ENCODE peak calls at places on chromosome 4, in six cellular contexts. One of them, this sample, is unnamed.

GRCh38 chr4:14091966-14092365 is 464.4 kb upstream of the BOD1L1 start:
- DNase-seq in Peyer's patch: no peak
- DNase-seq in suprapubic skin: no peak
- DNase-seq in mammary epithelial cell: no peak
- DNase-seq in body of pancreas: no peak
- DNase-seq in GM23338: no peak
- DNase-seq in this sample: no peak

GRCh38 chr4:153179100-153179499 is 25.1 kb upstream of the TRIM2 start:
- DNase-seq in GM23338: no peak
- DNase-seq in suprapubic skin: no peak
- DNase-seq in body of pancreas: no peak
- DNase-seq in mammary epithelial cell: no peak
- DNase-seq in Peyer's patch: no peak
- DNase-seq in this sample: no peak

GRCh38 chr4:38562751-38563198 is 101.2 kb upstream of the KLF3 start:
- DNase-seq in GM23338: no peak
- DNase-seq in mammary epithelial cell: peak; percentile 39
- DNase-seq in body of pancreas: peak; percentile 12
- DNase-seq in suprapubic skin: peak; percentile 75
- DNase-seq in Peyer's patch: no peak
- DNase-seq in this sample: peak; percentile 77

GRCh38 chr4:81084029-81084428 is 53.5 kb downstream of the BMP3 start:
- DNase-seq in body of pancreas: no peak
- DNase-seq in Peyer's patch: no peak
- DNase-seq in mammary epithelial cell: peak; percentile 68
- DNase-seq in GM23338: no peak
- DNase-seq in suprapubic skin: no peak
- DNase-seq in this sample: no peak

GRCh38 chr4:165779950-165780670 is 92.9 kb upstream of the TLL1 start:
- DNase-seq in body of pancreas: no peak
- DNase-seq in Peyer's patch: no peak
- DNase-seq in mammary epithelial cell: no peak
- DNase-seq in GM23338: no peak
- DNase-seq in suprapubic skin: no peak
- DNase-seq in this sample: no peak

GRCh38 chr4:102772738-102773340 is 12.1 kb upstream of the MANBA start:
- DNase-seq in GM23338: no peak
- DNase-seq in suprapubic skin: no peak
- DNase-seq in body of pancreas: no peak
- DNase-seq in mammary epithelial cell: no peak
- DNase-seq in Peyer's patch: no peak
- DNase-seq in this sample: no peak

GRCh38 chr4:111718763-111719537 is 426.3 kb upstream of the FAM241A start:
- DNase-seq in suprapubic skin: no peak
- DNase-seq in Peyer's patch: no peak
- DNase-seq in mammary epithelial cell: no peak
- DNase-seq in body of pancreas: no peak
- DNase-seq in GM23338: no peak
- DNase-seq in this sample: no peak

GRCh38 chr4:168605411-168605810 is 108.6 kb downstream of the PALLD start:
- DNase-seq in body of pancreas: no peak
- DNase-seq in mammary epithelial cell: peak; percentile 70
- DNase-seq in suprapubic skin: no peak
- DNase-seq in GM23338: no peak
- DNase-seq in Peyer's patch: no peak
- DNase-seq in this sample: peak; percentile 37

GRCh38 chr4:53186714-53187358 is 179.0 kb downstream of the SCFD2 start:
- DNase-seq in suprapubic skin: no peak
- DNase-seq in body of pancreas: no peak
- DNase-seq in GM23338: no peak
- DNase-seq in mammary epithelial cell: no peak
- DNase-seq in Peyer's patch: no peak
- DNase-seq in this sample: no peak

GRCh38 chr4:125620066-125620850 is 305.5 kb downstream of the FAT4 start:
- DNase-seq in Peyer's patch: no peak
- DNase-seq in GM23338: no peak
- DNase-seq in mammary epithelial cell: no peak
- DNase-seq in body of pancreas: no peak
- DNase-seq in suprapubic skin: no peak
- DNase-seq in this sample: no peak

GRCh38 chr4:164488114-164488513 is 265.8 kb upstream of the SMIM31 start:
- DNase-seq in mammary epithelial cell: peak; percentile 75
- DNase-seq in Peyer's patch: no peak
- DNase-seq in GM23338: no peak
- DNase-seq in suprapubic skin: no peak
- DNase-seq in body of pancreas: no peak
- DNase-seq in this sample: no peak

GRCh38 chr4:42296196-42296595 is 101.1 kb upstream of the SHISA3 start:
- DNase-seq in GM23338: no peak
- DNase-seq in suprapubic skin: no peak
- DNase-seq in Peyer's patch: no peak
- DNase-seq in body of pancreas: no peak
- DNase-seq in mammary epithelial cell: no peak
- DNase-seq in this sample: no peak

GRCh38 chr4:30714408-30715031 is 5.6 kb upstream of the PCDH7 start:
- DNase-seq in mammary epithelial cell: peak; percentile 38
- DNase-seq in body of pancreas: peak; percentile 47
- DNase-seq in suprapubic skin: no peak
- DNase-seq in Peyer's patch: no peak
- DNase-seq in GM23338: peak; percentile 88
- DNase-seq in this sample: peak; percentile 81

GRCh38 chr4:4820739-4821138 is 38.7 kb upstream of the MSX1 start:
- DNase-seq in suprapubic skin: no peak
- DNase-seq in mammary epithelial cell: no peak
- DNase-seq in GM23338: no peak
- DNase-seq in Peyer's patch: no peak
- DNase-seq in body of pancreas: no peak
- DNase-seq in this sample: no peak

GRCh38 chr4:25085621-25086020 is 54.9 kb upstream of the LGI2 start:
- DNase-seq in GM23338: no peak
- DNase-seq in body of pancreas: no peak
- DNase-seq in mammary epithelial cell: no peak
- DNase-seq in Peyer's patch: no peak
- DNase-seq in suprapubic skin: no peak
- DNase-seq in this sample: no peak

GRCh38 chr4:16916719-16917337 is 18.4 kb upstream of the LDB2 start:
- DNase-seq in Peyer's patch: no peak
- DNase-seq in mammary epithelial cell: peak; percentile 12
- DNase-seq in body of pancreas: peak; percentile 20
- DNase-seq in suprapubic skin: no peak
- DNase-seq in GM23338: peak; percentile 95
- DNase-seq in this sample: peak; percentile 56

GRCh38 chr4:150009533-150009932 is 68.7 kb upstream of the DCLK2 start:
- DNase-seq in Peyer's patch: no peak
- DNase-seq in mammary epithelial cell: no peak
- DNase-seq in suprapubic skin: no peak
- DNase-seq in GM23338: no peak
- DNase-seq in body of pancreas: no peak
- DNase-seq in this sample: no peak

GRCh38 chr4:150005537-150005936 is 72.7 kb upstream of the DCLK2 start:
- DNase-seq in Peyer's patch: no peak
- DNase-seq in body of pancreas: no peak
- DNase-seq in suprapubic skin: no peak
- DNase-seq in GM23338: no peak
- DNase-seq in mammary epithelial cell: no peak
- DNase-seq in this sample: peak; percentile 9

GRCh38 chr4:150004481-150004880 is 73.8 kb upstream of the DCLK2 start:
- DNase-seq in mammary epithelial cell: no peak
- DNase-seq in GM23338: no peak
- DNase-seq in Peyer's patch: no peak
- DNase-seq in body of pancreas: no peak
- DNase-seq in suprapubic skin: no peak
- DNase-seq in this sample: no peak

GRCh38 chr4:150007512-150007911 is 70.7 kb upstream of the DCLK2 start:
- DNase-seq in Peyer's patch: no peak
- DNase-seq in body of pancreas: no peak
- DNase-seq in GM23338: no peak
- DNase-seq in mammary epithelial cell: peak; percentile 30
- DNase-seq in suprapubic skin: no peak
- DNase-seq in this sample: no peak

DNA sequence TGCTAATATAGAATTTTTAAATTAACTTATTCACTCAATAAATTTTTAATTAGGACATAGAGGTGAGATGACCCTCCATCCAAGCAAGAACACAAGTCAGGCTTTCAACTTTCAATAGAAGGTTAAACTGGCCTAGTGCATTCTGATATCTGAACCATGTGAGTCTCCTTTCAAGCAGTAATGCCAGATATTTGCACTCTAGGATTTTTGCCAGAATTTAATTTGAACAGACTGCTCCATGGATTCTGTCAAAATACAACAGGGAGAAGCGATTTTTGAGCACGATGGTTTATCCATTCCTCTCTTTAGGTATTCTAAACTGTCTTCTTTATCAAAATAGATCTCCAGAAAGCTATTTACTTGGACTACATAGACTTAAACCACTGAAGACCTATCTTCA is 72.0 kb upstream of the DCLK2 start:
- DNase-seq in GM23338: no peak
- DNase-seq in body of pancreas: no peak
- DNase-seq in mammary epithelial cell: no peak
- DNase-seq in Peyer's patch: no peak
- DNase-seq in suprapubic skin: no peak
- DNase-seq in this sample: no peak
- H3K27ac ChIP-seq in GM23338: no peak overlapping the region
- H3K27ac ChIP-seq in body of pancreas: no peak overlapping the region
- H3K27ac ChIP-seq in mammary epithelial cell: no peak overlapping the region
- H3K27ac ChIP-seq in Peyer's patch: peak overlapping the region; percentile 12
- H3K27ac ChIP-seq in suprapubic skin: no peak overlapping the region
- H3K27ac ChIP-seq in this sample: no peak overlapping the region

GRCh38 chr4:88104902-88105610 is 53.4 kb downstream of the ABCG2 start:
- DNase-seq in Peyer's patch: no peak
- DNase-seq in GM23338: no peak
- DNase-seq in suprapubic skin: no peak
- DNase-seq in body of pancreas: no peak
- DNase-seq in mammary epithelial cell: peak; percentile 87
- DNase-seq in this sample: peak; percentile 64
- H3K4me1 ChIP-seq in Peyer's patch: no peaks in the 10 kb centered on the region
- H3K4me1 ChIP-seq in GM23338: no peaks in the 10 kb centered on the region
- H3K4me1 ChIP-seq in suprapubic skin: peaks cover 14% of the 10 kb centered on the region
- H3K4me1 ChIP-seq in body of pancreas: peaks cover 17% of the 10 kb centered on the region
- H3K4me1 ChIP-seq in mammary epithelial cell: peaks cover 28% of the 10 kb centered on the region
- H3K4me1 ChIP-seq in this sample: peaks cover 7% of the 10 kb centered on the region

DNA sequence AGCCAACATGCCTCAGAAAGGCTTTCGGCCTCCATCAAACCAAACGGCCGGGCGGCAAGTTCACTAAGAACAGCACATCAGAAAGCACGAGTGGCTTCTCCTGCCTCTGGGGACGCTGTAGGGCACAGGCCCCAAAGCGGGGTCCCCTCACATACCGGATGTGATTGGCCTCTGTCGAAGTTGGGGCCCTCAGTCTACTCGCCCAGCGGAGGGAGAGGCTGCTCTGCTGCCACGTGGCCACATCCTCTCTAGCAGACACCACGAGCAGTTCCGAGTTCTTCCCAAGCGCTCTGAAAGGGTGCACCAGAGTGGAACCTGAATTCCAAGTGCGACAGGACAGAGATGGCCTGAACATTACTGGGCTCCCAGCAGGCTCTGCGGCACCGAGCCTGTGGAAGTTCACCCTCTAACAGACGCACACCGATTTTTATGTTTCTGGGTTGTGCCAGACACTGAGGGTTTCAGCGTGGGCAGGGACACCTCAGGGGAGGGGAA is 21.1 kb downstream of the NOP14 start:
- DNase-seq in body of pancreas: no peak
- DNase-seq in Peyer's patch: peak; percentile 49
- DNase-seq in suprapubic skin: no peak
- DNase-seq in mammary epithelial cell: no peak
- DNase-seq in GM23338: no peak
- DNase-seq in this sample: no peak
- H3K36me3 ChIP-seq in body of pancreas: peaks cover 40% of the 10 kb centered on the region
- H3K36me3 ChIP-seq in Peyer's patch: peaks cover 95% of the 10 kb centered on the region
- H3K36me3 ChIP-seq in suprapubic skin: peaks cover 95% of the 10 kb centered on the region
- H3K36me3 ChIP-seq in mammary epithelial cell: peaks cover 44% of the 10 kb centered on the region
- H3K36me3 ChIP-seq in GM23338: peaks cover 56% of the 10 kb centered on the region
- H3K36me3 ChIP-seq in this sample: peaks cover 74% of the 10 kb centered on the region

GRCh38 chr4:55021214-55021613 is 104.2 kb downstream of the KDR start:
- DNase-seq in GM23338: no peak
- DNase-seq in Peyer's patch: no peak
- DNase-seq in mammary epithelial cell: no peak
- DNase-seq in suprapubic skin: no peak
- DNase-seq in body of pancreas: no peak
- DNase-seq in this sample: no peak
- H3K27ac ChIP-seq in GM23338: no peak overlapping the region
- H3K27ac ChIP-seq in Peyer's patch: no peak overlapping the region
- H3K27ac ChIP-seq in mammary epithelial cell: no peak overlapping the region
- H3K27ac ChIP-seq in suprapubic skin: no peak overlapping the region
- H3K27ac ChIP-seq in body of pancreas: no peak overlapping the region
- H3K27ac ChIP-seq in this sample: no peak overlapping the region

GRCh38 chr4:101282076-101282844 is 65.1 kb downstream of the PPP3CA start:
- DNase-seq in GM23338: peak; percentile 63
- DNase-seq in body of pancreas: no peak
- DNase-seq in Peyer's patch: no peak
- DNase-seq in suprapubic skin: no peak
- DNase-seq in mammary epithelial cell: no peak
- DNase-seq in this sample: no peak

GRCh38 chr4:101277661-101278060 is 69.7 kb downstream of the PPP3CA start:
- DNase-seq in Peyer's patch: no peak
- DNase-seq in mammary epithelial cell: peak; percentile 43
- DNase-seq in suprapubic skin: no peak
- DNase-seq in body of pancreas: no peak
- DNase-seq in GM23338: no peak
- DNase-seq in this sample: peak; percentile 15

GRCh38 chr4:101283436-101283835 is 63.9 kb downstream of the PPP3CA start:
- DNase-seq in suprapubic skin: no peak
- DNase-seq in mammary epithelial cell: no peak
- DNase-seq in body of pancreas: no peak
- DNase-seq in GM23338: no peak
- DNase-seq in Peyer's patch: no peak
- DNase-seq in this sample: no peak

GRCh38 chr4:101279377-101279871 is 67.9 kb downstream of the PPP3CA start:
- DNase-seq in Peyer's patch: no peak
- DNase-seq in mammary epithelial cell: no peak
- DNase-seq in body of pancreas: peak; percentile 14
- DNase-seq in suprapubic skin: no peak
- DNase-seq in GM23338: no peak
- DNase-seq in this sample: no peak

DNA sequence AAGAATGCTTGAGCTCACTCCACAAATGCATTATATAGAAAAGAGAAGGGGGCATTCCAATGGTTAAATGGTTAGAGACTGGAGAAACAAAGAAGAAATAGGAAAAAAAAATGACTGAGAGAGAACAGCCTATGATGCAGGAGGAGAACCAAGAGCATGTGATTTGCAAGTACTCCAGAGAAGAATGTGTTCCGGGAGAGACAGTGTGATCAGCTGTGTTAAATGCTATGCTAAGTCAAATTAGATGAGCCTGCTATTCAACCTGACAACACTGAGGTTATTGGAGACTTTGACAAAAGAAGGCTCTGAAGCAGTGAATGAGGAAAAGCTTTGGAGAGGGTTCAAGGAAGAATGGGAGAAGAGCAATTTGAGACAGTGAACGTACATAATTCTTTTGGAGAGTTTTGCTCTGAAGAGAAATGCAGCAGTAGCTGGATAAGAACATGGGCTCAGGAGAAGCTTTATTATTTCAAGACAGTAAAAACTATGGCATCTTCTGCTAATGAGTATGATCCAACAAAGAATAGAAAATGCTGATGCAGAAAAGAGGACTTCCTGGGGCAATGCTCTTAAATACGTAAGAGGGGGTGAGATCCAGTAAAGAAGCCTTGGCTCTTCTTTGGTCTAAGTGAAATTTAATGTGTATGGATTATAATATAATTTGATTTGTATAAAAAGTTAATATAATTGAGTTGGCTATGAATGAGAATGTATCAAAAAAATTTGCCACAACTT is 66.3 kb downstream of the PPP3CA start:
- DNase-seq in body of pancreas: no peak
- DNase-seq in mammary epithelial cell: no peak
- DNase-seq in suprapubic skin: no peak
- DNase-seq in Peyer's patch: no peak
- DNase-seq in GM23338: no peak
- DNase-seq in this sample: no peak
- H3K4me1 ChIP-seq in body of pancreas: peaks cover 28% of the 10 kb centered on the region
- H3K4me1 ChIP-seq in mammary epithelial cell: peaks cover 11% of the 10 kb centered on the region
- H3K4me1 ChIP-seq in suprapubic skin: peaks cover 59% of the 10 kb centered on the region
- H3K4me1 ChIP-seq in Peyer's patch: peaks cover 8% of the 10 kb centered on the region
- H3K4me1 ChIP-seq in GM23338: peaks cover 66% of the 10 kb centered on the region
- H3K4me1 ChIP-seq in this sample: no peaks in the 10 kb centered on the region